ENCODE peak calls at places on chromosome 6, in eight cellular contexts. L, K, R, W, P, C, Y and I are unnamed samples.

GRCh38 chr6:151763938-151764680 is 43.4 kb upstream of the ESR1 start:
- DNase-seq in R (peak; percentile 87), Y (peak; percentile 77), L (peak; percentile 34), C (peak; percentile 91), K (peak; percentile 77), P (peak; percentile 89), W (peak; percentile 77), I (peak; percentile 97)

GRCh38 chr6:16949696-16950095 is 152.2 kb upstream of the STMND1 start:
- DNase-seq in R (no peak), K (peak; percentile 29), L (no peak), P (peak; percentile 50), Y (no peak), C (no peak), W (no peak), I (no peak)

GRCh38 chr6:101826259-101826658 is 432.8 kb downstream of the GRIK2 start:
- DNase-seq in K (no peak), W (no peak), R (no peak), P (no peak), C (no peak), Y (no peak), L (no peak), I (no peak)

GRCh38 chr6:3280866-3281465 is 22.2 kb downstream of the PSMG4 start:
- DNase-seq in Y (no peak), R (peak; percentile 11), P (no peak), K (peak; percentile 51), C (peak; percentile 61), L (no peak), W (peak; percentile 6), I (peak; percentile 48)

GRCh38 chr6:30810813-30811329 is 66.5 kb upstream of the IER3 start:
- DNase-seq in C (no peak), L (no peak), Y (no peak), R (peak; percentile 87), P (no peak), W (no peak), K (no peak), I (no peak)

GRCh38 chr6:105135907-105136432 is 43.8 kb downstream of the POPDC3 start:
- DNase-seq in R (no peak), C (peak; percentile 40), Y (no peak), K (peak; percentile 33), W (no peak), L (no peak), P (peak; percentile 16), I (no peak)

GRCh38 chr6:170279977-170280688 is 10.7 kb downstream of the DLL1 start:
- DNase-seq in W (no peak), R (peak; percentile 65), C (peak; percentile 21), P (peak; percentile 60), L (peak; percentile 60), Y (no peak), K (no peak), I (peak; percentile 93)

GRCh38 chr6:20454201-20454824 is 52.6 kb downstream of the E2F3 start:
- DNase-seq in W (no peak), K (no peak), C (no peak), P (no peak), L (no peak), R (peak; percentile 74), Y (no peak), I (no peak)

GRCh38 chr6:167235421-167236238 is 55.5 kb upstream of the UNC93A start:
- DNase-seq in Y (no peak), R (no peak), C (no peak), L (no peak), K (no peak), P (no peak), W (no peak), I (no peak)

GRCh38 chr6:85078071-85078470 is 313.7 kb upstream of the TBX18 start:
- DNase-seq in Y (no peak), K (peak; percentile 94), P (peak; percentile 95), W (no peak), R (peak; percentile 85), C (peak; percentile 90), L (no peak), I (no peak)

GRCh38 chr6:149182262-149182661 is 135.2 kb upstream of the TAB2 start:
- DNase-seq in C (no peak), K (peak; percentile 8), W (no peak), L (no peak), Y (no peak), R (no peak), P (no peak), I (no peak)

GRCh38 chr6:27263886-27264285 is 16.4 kb downstream of the PRSS16 start:
- DNase-seq in C (no peak), R (no peak), L (no peak), K (no peak), P (no peak), W (no peak), Y (no peak), I (no peak)

GRCh38 chr6:113856571-113857564 is at the start of gene MARCKS:
- DNase-seq in Y (peak; percentile 88), L (peak; percentile 88), K (peak; percentile 95), P (peak; percentile 87), R (peak; percentile 80), W (peak; percentile 34), C (peak; percentile 96), I (peak; percentile 78)

GRCh38 chr6:170222498-170223471 is 68.1 kb downstream of the DLL1 start:
- DNase-seq in W (no peak), C (no peak), L (no peak), R (peak; percentile 20), P (no peak), Y (no peak), K (peak; percentile 12), I (peak; percentile 69)

GRCh38 chr6:27260339-27260738 is 12.8 kb downstream of the PRSS16 start:
- DNase-seq in C (no peak), K (no peak), L (no peak), Y (peak; percentile 29), W (no peak), P (peak; percentile 25), R (no peak), I (no peak)

GRCh38 chr6:110534731-110535164 is 58.3 kb upstream of the SLC22A16 start:
- DNase-seq in P (peak; percentile 96), L (no peak), C (peak; percentile 97), Y (no peak), K (peak; percentile 95), W (no peak), R (peak; percentile 73), I (no peak)
- TF ChIP-seq CTCF in P (peak; percentile 19), L (no peak), C (peak; percentile 32), Y (no peak), K (no peak), W (no peak), R (peak; percentile 21), I (no peak)

GRCh38 chr6:135853227-135853626 is 1.7 kb downstream of the PDE7B start:
- DNase-seq in P (peak; percentile 62), Y (no peak), C (peak; percentile 80), K (peak; percentile 61), L (no peak), R (no peak), W (no peak), I (no peak)

GRCh38 chr6:135851442-135852271 is at the start of gene PDE7B:
- DNase-seq in P (peak; percentile 100), C (peak; percentile 99), Y (peak; percentile 58), R (peak; percentile 71), K (peak; percentile 97), W (peak; percentile 55), L (peak; percentile 77), I (peak; percentile 84)

GRCh38 chr6:135852775-135853174 is 1.3 kb downstream of the PDE7B start:
- DNase-seq in Y (no peak), L (no peak), W (no peak), K (peak; percentile 24), R (no peak), P (peak; percentile 35), C (no peak), I (no peak)

GRCh38 chr6:135853986-135854385 is 2.5 kb downstream of the PDE7B start:
- DNase-seq in W (no peak), L (no peak), Y (no peak), C (peak; percentile 46), R (no peak), P (peak; percentile 31), K (no peak), I (no peak)

DNA sequence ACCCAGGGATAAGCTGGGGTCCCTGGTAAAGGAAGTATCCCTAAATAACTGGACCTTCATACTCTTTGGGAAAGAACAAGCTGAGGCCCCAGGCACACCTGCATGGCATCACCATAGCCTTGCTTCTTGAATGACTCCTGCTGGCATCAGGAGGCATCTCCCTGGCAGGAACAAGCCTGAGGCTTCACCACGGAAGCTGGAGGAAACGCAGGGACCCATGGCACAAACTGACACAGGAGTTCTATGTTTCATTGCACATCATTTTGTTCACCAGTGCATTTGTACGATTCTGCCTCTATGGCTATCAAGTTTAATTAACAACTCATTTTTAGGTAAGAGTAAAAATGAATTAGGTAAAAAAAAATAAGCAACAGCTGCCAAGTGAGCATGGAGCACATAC is 619 bp upstream of the PDE7B start:
- DNase-seq in K (no peak), P (no peak), L (no peak), Y (no peak), C (no peak), W (no peak), R (no peak), I (no peak)
- TF ChIP-seq CTCF in K (no peak), P (no peak), L (no peak), Y (no peak), C (no peak), W (no peak), R (no peak), I (no peak)

DNA sequence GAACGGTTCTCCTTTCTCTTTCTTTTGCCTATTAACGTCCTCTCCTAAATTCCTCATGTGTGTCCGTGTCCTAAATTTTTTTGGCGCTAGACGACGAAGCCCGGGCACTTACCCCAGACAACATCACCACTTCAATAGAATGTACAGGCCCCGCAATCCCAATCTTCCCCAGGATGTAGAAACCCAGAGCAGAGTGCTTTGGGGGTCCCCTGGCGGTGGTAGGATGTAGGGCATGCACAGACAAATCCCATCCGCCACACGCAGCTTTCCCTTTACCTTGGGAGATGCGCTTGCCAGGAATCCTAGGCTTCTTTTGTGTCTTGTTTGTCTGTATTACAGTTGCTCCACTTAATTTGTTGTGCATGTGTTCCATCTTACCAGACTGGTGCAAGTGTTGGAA is 417.3 kb upstream of the ARID1B start:
- DNase-seq in Y (peak; percentile 54), P (no peak), R (no peak), L (no peak), K (no peak), W (no peak), C (no peak), I (no peak)
- TF ChIP-seq CTCF in Y (peak; percentile 79), P (no peak), R (peak; percentile 37), L (no peak), K (no peak), W (no peak), C (no peak), I (no peak)

GRCh38 chr6:135540207-135540877 is 42.8 kb upstream of the AHI1 start:
- DNase-seq in P (peak; percentile 60), R (peak; percentile 5), W (no peak), K (peak; percentile 45), L (no peak), C (peak; percentile 85), Y (no peak), I (no peak)
- TF ChIP-seq CTCF in P (peak; percentile 51), R (peak; percentile 31), W (no peak), K (peak; percentile 47), L (no peak), C (peak; percentile 78), Y (no peak), I (no peak)

DNA sequence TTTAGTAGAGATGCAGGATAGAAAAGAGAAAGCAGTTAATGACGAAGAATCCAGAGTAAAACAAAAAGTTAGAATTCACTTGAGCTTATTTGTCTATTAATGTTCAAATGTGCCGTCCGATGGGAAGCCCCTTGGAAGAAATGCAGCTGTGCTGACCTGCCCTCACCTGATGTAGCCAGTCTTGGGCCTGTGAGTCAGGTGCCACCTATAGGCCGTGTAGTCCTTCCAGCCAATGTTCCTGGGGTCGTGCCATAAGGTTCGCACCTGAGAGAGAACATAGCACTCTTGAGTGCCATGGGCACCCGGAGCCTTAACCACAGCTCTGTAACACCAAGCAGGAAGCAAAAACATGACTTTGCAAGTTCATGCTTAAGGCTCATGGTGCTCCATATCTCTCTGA is 32.4 kb downstream of the THBS2 start:
- DNase-seq in Y (no peak), L (no peak), C (no peak), W (no peak), R (no peak), K (no peak), P (no peak), I (no peak)
- TF ChIP-seq CTCF in Y (no peak), L (no peak), C (peak; percentile 13), W (no peak), R (no peak), K (no peak), P (no peak), I (no peak)